ENCODE peak calls at places on chromosome 2, in nine cellular contexts. One of them, this sample, is unnamed.
A peak's percentile ranks its signal among the peaks of the same experiment; 100 is the strongest.

GRCh38 chr2:15634846-15635490 is 43.3 kb downstream of the DDX1 start:
- DNase-seq in ACHN: no peak
- DNase-seq in neural progenitor cell: no peak
- DNase-seq in endothelial cell: no peak
- DNase-seq in activated CD8-positive, alpha-beta memory T cell treated with anti-CD3 and anti-CD28 coated beads for 4 hours: no peak
- DNase-seq in KG1: no peak
- DNase-seq in hippocampal formation: no peak
- DNase-seq in heart left ventricle: no peak
- DNase-seq in dorsolateral prefrontal cortex: no peak
- DNase-seq in this sample: no peak

GRCh38 chr2:27627963-27628766 is 647 bp downstream of the CCDC121 start:
- DNase-seq in ACHN: peak; percentile 98
- DNase-seq in neural progenitor cell: peak; percentile 45
- DNase-seq in endothelial cell: no peak
- DNase-seq in activated CD8-positive, alpha-beta memory T cell treated with anti-CD3 and anti-CD28 coated beads for 4 hours: no peak
- DNase-seq in KG1: no peak
- DNase-seq in hippocampal formation: no peak
- DNase-seq in heart left ventricle: peak; percentile 33
- DNase-seq in dorsolateral prefrontal cortex: no peak
- DNase-seq in this sample: peak; percentile 48

GRCh38 chr2:52879561-52879960 is 888.0 kb upstream of the CHAC2 start:
- DNase-seq in ACHN: no peak
- DNase-seq in neural progenitor cell: no peak
- DNase-seq in endothelial cell: no peak
- DNase-seq in activated CD8-positive, alpha-beta memory T cell treated with anti-CD3 and anti-CD28 coated beads for 4 hours: no peak
- DNase-seq in KG1: no peak
- DNase-seq in hippocampal formation: no peak
- DNase-seq in heart left ventricle: no peak
- DNase-seq in dorsolateral prefrontal cortex: no peak
- DNase-seq in this sample: no peak

GRCh38 chr2:229129738-229130371 is 141.2 kb downstream of the PID1 start:
- DNase-seq in ACHN: no peak
- DNase-seq in neural progenitor cell: no peak
- DNase-seq in endothelial cell: no peak
- DNase-seq in activated CD8-positive, alpha-beta memory T cell treated with anti-CD3 and anti-CD28 coated beads for 4 hours: no peak
- DNase-seq in KG1: no peak
- DNase-seq in hippocampal formation: no peak
- DNase-seq in heart left ventricle: peak; percentile 30
- DNase-seq in dorsolateral prefrontal cortex: no peak
- DNase-seq in this sample: no peak

GRCh38 chr2:133120310-133120709 is 448.0 kb downstream of the NCKAP5 start:
- DNase-seq in ACHN: no peak
- DNase-seq in neural progenitor cell: no peak
- DNase-seq in endothelial cell: no peak
- DNase-seq in activated CD8-positive, alpha-beta memory T cell treated with anti-CD3 and anti-CD28 coated beads for 4 hours: no peak
- DNase-seq in KG1: no peak
- DNase-seq in hippocampal formation: no peak
- DNase-seq in heart left ventricle: no peak
- DNase-seq in dorsolateral prefrontal cortex: no peak
- DNase-seq in this sample: no peak

GRCh38 chr2:71347517-71347916 is 15.9 kb downstream of the ZNF638 start:
- DNase-seq in ACHN: peak; percentile 48
- DNase-seq in neural progenitor cell: peak; percentile 35
- DNase-seq in endothelial cell: peak; percentile 20
- DNase-seq in activated CD8-positive, alpha-beta memory T cell treated with anti-CD3 and anti-CD28 coated beads for 4 hours: no peak
- DNase-seq in KG1: peak; percentile 6
- DNase-seq in hippocampal formation: no peak
- DNase-seq in heart left ventricle: no peak
- DNase-seq in dorsolateral prefrontal cortex: no peak
- DNase-seq in this sample: no peak

GRCh38 chr2:119252186-119253113 is 28.8 kb downstream of the STEAP3 start:
- DNase-seq in ACHN: peak; percentile 96
- DNase-seq in neural progenitor cell: no peak
- DNase-seq in endothelial cell: no peak
- DNase-seq in activated CD8-positive, alpha-beta memory T cell treated with anti-CD3 and anti-CD28 coated beads for 4 hours: no peak
- DNase-seq in KG1: no peak
- DNase-seq in hippocampal formation: no peak
- DNase-seq in heart left ventricle: no peak
- DNase-seq in dorsolateral prefrontal cortex: no peak
- DNase-seq in this sample: no peak

GRCh38 chr2:74585406-74586182 is 31.1 kb downstream of the DOK1 start:
- DNase-seq in ACHN: no peak
- DNase-seq in neural progenitor cell: no peak
- DNase-seq in endothelial cell: no peak
- DNase-seq in activated CD8-positive, alpha-beta memory T cell treated with anti-CD3 and anti-CD28 coated beads for 4 hours: no peak
- DNase-seq in KG1: peak; percentile 39
- DNase-seq in hippocampal formation: no peak
- DNase-seq in heart left ventricle: peak; percentile 46
- DNase-seq in dorsolateral prefrontal cortex: peak; percentile 39
- DNase-seq in this sample: no peak

GRCh38 chr2:108323619-108324018 is 34.9 kb downstream of the SULT1C2 start:
- DNase-seq in ACHN: peak; percentile 29
- DNase-seq in neural progenitor cell: no peak
- DNase-seq in endothelial cell: no peak
- DNase-seq in activated CD8-positive, alpha-beta memory T cell treated with anti-CD3 and anti-CD28 coated beads for 4 hours: no peak
- DNase-seq in KG1: no peak
- DNase-seq in hippocampal formation: no peak
- DNase-seq in heart left ventricle: no peak
- DNase-seq in dorsolateral prefrontal cortex: no peak
- DNase-seq in this sample: no peak

GRCh38 chr2:195105581-195105980 is 551.4 kb upstream of the SLC39A10 start:
- DNase-seq in ACHN: no peak
- DNase-seq in neural progenitor cell: no peak
- DNase-seq in endothelial cell: no peak
- DNase-seq in activated CD8-positive, alpha-beta memory T cell treated with anti-CD3 and anti-CD28 coated beads for 4 hours: no peak
- DNase-seq in KG1: no peak
- DNase-seq in hippocampal formation: no peak
- DNase-seq in heart left ventricle: no peak
- DNase-seq in dorsolateral prefrontal cortex: no peak
- DNase-seq in this sample: no peak